ENCODE peak calls at places on chromosome 13, in nine cellular contexts. One of them, this sample, is unnamed.

GRCh38 chr13:19596960-19597361 is 35.6 kb upstream of the TPTE2 start:
- DNase-seq in left ventricle myocardium superior: no peak
- DNase-seq in progenitor cell of endocrine pancreas: no peak
- DNase-seq in fibroblast of villous mesenchyme: peak; percentile 80
- DNase-seq in cerebellum: no peak
- DNase-seq in neural crest cell: no peak
- DNase-seq in fibroblast of the conjunctiva: no peak
- DNase-seq in HT1080: peak; percentile 87
- DNase-seq in left cardiac atrium: no peak
- DNase-seq in this sample: no peak

GRCh38 chr13:95607363-95607762 is 37.1 kb downstream of the DZIP1 start:
- DNase-seq in left ventricle myocardium superior: no peak
- DNase-seq in progenitor cell of endocrine pancreas: no peak
- DNase-seq in fibroblast of villous mesenchyme: no peak
- DNase-seq in cerebellum: no peak
- DNase-seq in neural crest cell: no peak
- DNase-seq in fibroblast of the conjunctiva: peak; percentile 46
- DNase-seq in HT1080: peak; percentile 71
- DNase-seq in left cardiac atrium: no peak
- DNase-seq in this sample: no peak

GRCh38 chr13:29411493-29411892 is 184.0 kb downstream of the SLC7A1 start:
- DNase-seq in left ventricle myocardium superior: no peak
- DNase-seq in progenitor cell of endocrine pancreas: no peak
- DNase-seq in fibroblast of villous mesenchyme: peak; percentile 76
- DNase-seq in cerebellum: no peak
- DNase-seq in neural crest cell: no peak
- DNase-seq in fibroblast of the conjunctiva: no peak
- DNase-seq in HT1080: peak; percentile 13
- DNase-seq in left cardiac atrium: no peak
- DNase-seq in this sample: no peak

GRCh38 chr13:97284558-97284957 is 62.4 kb downstream of the MBNL2 start:
- DNase-seq in left ventricle myocardium superior: no peak
- DNase-seq in progenitor cell of endocrine pancreas: no peak
- DNase-seq in fibroblast of villous mesenchyme: peak; percentile 39
- DNase-seq in cerebellum: no peak
- DNase-seq in neural crest cell: no peak
- DNase-seq in fibroblast of the conjunctiva: no peak
- DNase-seq in HT1080: no peak
- DNase-seq in left cardiac atrium: no peak
- DNase-seq in this sample: no peak

GRCh38 chr13:99316224-99316623 is 9.0 kb upstream of the GPR183 start:
- DNase-seq in left ventricle myocardium superior: no peak
- DNase-seq in progenitor cell of endocrine pancreas: no peak
- DNase-seq in fibroblast of villous mesenchyme: no peak
- DNase-seq in cerebellum: no peak
- DNase-seq in neural crest cell: no peak
- DNase-seq in fibroblast of the conjunctiva: no peak
- DNase-seq in HT1080: no peak
- DNase-seq in left cardiac atrium: no peak
- DNase-seq in this sample: no peak

GRCh38 chr13:20118268-20119140 is 42.3 kb downstream of the GJA3 start:
- DNase-seq in left ventricle myocardium superior: peak; percentile 66
- DNase-seq in progenitor cell of endocrine pancreas: peak; percentile 14
- DNase-seq in fibroblast of villous mesenchyme: peak; percentile 60
- DNase-seq in cerebellum: peak; percentile 74
- DNase-seq in neural crest cell: peak; percentile 23
- DNase-seq in fibroblast of the conjunctiva: no peak
- DNase-seq in HT1080: no peak
- DNase-seq in left cardiac atrium: peak; percentile 68
- DNase-seq in this sample: peak; percentile 64

GRCh38 chr13:76012091-76012721 is 376.1 kb downstream of the LMO7 start:
- DNase-seq in left ventricle myocardium superior: no peak
- DNase-seq in progenitor cell of endocrine pancreas: no peak
- DNase-seq in fibroblast of villous mesenchyme: no peak
- DNase-seq in cerebellum: no peak
- DNase-seq in neural crest cell: no peak
- DNase-seq in fibroblast of the conjunctiva: no peak
- DNase-seq in HT1080: peak; percentile 17
- DNase-seq in left cardiac atrium: no peak
- DNase-seq in this sample: no peak

GRCh38 chr13:61654501-61654900 is 238.9 kb upstream of the PCDH20 start:
- DNase-seq in left ventricle myocardium superior: no peak
- DNase-seq in progenitor cell of endocrine pancreas: no peak
- DNase-seq in fibroblast of villous mesenchyme: no peak
- DNase-seq in cerebellum: no peak
- DNase-seq in neural crest cell: no peak
- DNase-seq in fibroblast of the conjunctiva: no peak
- DNase-seq in HT1080: no peak
- DNase-seq in left cardiac atrium: no peak
- DNase-seq in this sample: no peak

GRCh38 chr13:113178896-113179167 is 20.4 kb downstream of the PROZ start:
- DNase-seq in left ventricle myocardium superior: no peak
- DNase-seq in progenitor cell of endocrine pancreas: no peak
- DNase-seq in fibroblast of villous mesenchyme: no peak
- DNase-seq in cerebellum: no peak
- DNase-seq in neural crest cell: no peak
- DNase-seq in fibroblast of the conjunctiva: no peak
- DNase-seq in HT1080: no peak
- DNase-seq in left cardiac atrium: no peak
- DNase-seq in this sample: no peak

GRCh38 chr13:100491164-100491847 is 97.3 kb downstream of the GGACT start:
- DNase-seq in left ventricle myocardium superior: peak; percentile 58
- DNase-seq in progenitor cell of endocrine pancreas: no peak
- DNase-seq in fibroblast of villous mesenchyme: peak; percentile 91
- DNase-seq in cerebellum: peak; percentile 58
- DNase-seq in neural crest cell: no peak
- DNase-seq in fibroblast of the conjunctiva: peak; percentile 65
- DNase-seq in HT1080: no peak
- DNase-seq in left cardiac atrium: peak; percentile 46
- DNase-seq in this sample: peak; percentile 61

GRCh38 chr13:78382946-78383542 is 220.3 kb downstream of the POU4F1 start:
- DNase-seq in left ventricle myocardium superior: peak; percentile 46
- DNase-seq in progenitor cell of endocrine pancreas: no peak
- DNase-seq in fibroblast of villous mesenchyme: no peak
- DNase-seq in cerebellum: peak; percentile 26
- DNase-seq in neural crest cell: no peak
- DNase-seq in fibroblast of the conjunctiva: no peak
- DNase-seq in HT1080: no peak
- DNase-seq in left cardiac atrium: no peak
- DNase-seq in this sample: no peak

GRCh38 chr13:99320693-99321481 is 13.7 kb upstream of the GPR183 start:
- DNase-seq in left ventricle myocardium superior: no peak
- DNase-seq in progenitor cell of endocrine pancreas: no peak
- DNase-seq in fibroblast of villous mesenchyme: peak; percentile 92
- DNase-seq in cerebellum: no peak
- DNase-seq in neural crest cell: no peak
- DNase-seq in fibroblast of the conjunctiva: peak; percentile 79
- DNase-seq in HT1080: peak; percentile 80
- DNase-seq in left cardiac atrium: no peak
- DNase-seq in this sample: no peak

GRCh38 chr13:74325106-74325505 is 190.9 kb upstream of the KLF12 start:
- DNase-seq in left ventricle myocardium superior: no peak
- DNase-seq in progenitor cell of endocrine pancreas: no peak
- DNase-seq in fibroblast of villous mesenchyme: peak; percentile 65
- DNase-seq in cerebellum: peak; percentile 4
- DNase-seq in neural crest cell: no peak
- DNase-seq in fibroblast of the conjunctiva: peak; percentile 67
- DNase-seq in HT1080: peak; percentile 39
- DNase-seq in left cardiac atrium: no peak
- DNase-seq in this sample: no peak